ENCODE peak calls at places on chromosomes 7 and 10, in four cellular contexts. I is neural progenitor cell, O is HCT116, F is fibroblast of lung. X is an unnamed sample.

GRCh38 chr7:140940866-140941265 is 16.1 kb upstream of the BRAF start:
- DNase-seq in I (no peak), O (no peak), F (no peak), X (no peak)

GRCh38 chr10:54667136-54667535 is 133.9 kb downstream of the PCDH15 start:
- DNase-seq in I (no peak), O (no peak), F (no peak), X (no peak)

GRCh38 chr7:45155941-45156340 is 1.6 kb upstream of the RAMP3 start:
- DNase-seq in I (no peak), O (no peak), F (no peak), X (no peak)

GRCh38 chr7:105306160-105306784 is 82.4 kb downstream of the SRPK2 start:
- DNase-seq in I (no peak), O (no peak), F (no peak), X (peak)

GRCh38 chr7:27032843-27033242 is 63.0 kb downstream of the HOXA1 start:
- DNase-seq in I (peak), O (no peak), F (peak), X (no peak)

GRCh38 chr7:51589111-51589510 is 272.5 kb upstream of the COBL start:
- DNase-seq in I (no peak), O (no peak), F (no peak), X (no peak)

GRCh38 chr10:88411772-88412349 is 171.3 kb downstream of the RNLS start:
- DNase-seq in I (no peak), O (no peak), F (no peak), X (no peak)

GRCh38 chr7:148182264-148182663 is 408.3 kb upstream of the C7orf33 start:
- DNase-seq in I (no peak), O (no peak), F (no peak), X (no peak)

GRCh38 chr7:158963780-158964222 is 107.4 kb downstream of the DYNC2I1 start:
- DNase-seq in I (no peak), O (no peak), F (no peak), X (no peak)

GRCh38 chr10:48671914-48672595 is 12.6 kb upstream of the WDFY4 start:
- DNase-seq in I (no peak), O (no peak), F (no peak), X (no peak)

GRCh38 chr7:127717502-127718125 is 65.6 kb downstream of the SND1 start:
- DNase-seq in I (no peak), O (no peak), F (no peak), X (no peak)

GRCh38 chr10:12418000-12418399 is 68.7 kb downstream of the CAMK1D start:
- DNase-seq in I (no peak), O (no peak), F (peak), X (no peak)

GRCh38 chr7:80533287-80533686 is 21.4 kb upstream of the GNAT3 start:
- DNase-seq in I (peak), O (no peak), F (no peak), X (no peak)

GRCh38 chr7:293681-294439 is 3.9 kb downstream of the FOXL3 start:
- DNase-seq in I (no peak), O (no peak), F (no peak), X (no peak)
- H3K4me3 ChIP-seq in I (no peak), O (no peak), F (no peak), X (no peak)

GRCh38 chr7:130932088-130932487 is 198.1 kb upstream of the KLF14 start:
- DNase-seq in I (no peak), O (no peak), F (no peak), X (no peak)
- H3K4me2 ChIP-seq in I (no peak), O (no peak), F (no peak), X (no peak)

DNA sequence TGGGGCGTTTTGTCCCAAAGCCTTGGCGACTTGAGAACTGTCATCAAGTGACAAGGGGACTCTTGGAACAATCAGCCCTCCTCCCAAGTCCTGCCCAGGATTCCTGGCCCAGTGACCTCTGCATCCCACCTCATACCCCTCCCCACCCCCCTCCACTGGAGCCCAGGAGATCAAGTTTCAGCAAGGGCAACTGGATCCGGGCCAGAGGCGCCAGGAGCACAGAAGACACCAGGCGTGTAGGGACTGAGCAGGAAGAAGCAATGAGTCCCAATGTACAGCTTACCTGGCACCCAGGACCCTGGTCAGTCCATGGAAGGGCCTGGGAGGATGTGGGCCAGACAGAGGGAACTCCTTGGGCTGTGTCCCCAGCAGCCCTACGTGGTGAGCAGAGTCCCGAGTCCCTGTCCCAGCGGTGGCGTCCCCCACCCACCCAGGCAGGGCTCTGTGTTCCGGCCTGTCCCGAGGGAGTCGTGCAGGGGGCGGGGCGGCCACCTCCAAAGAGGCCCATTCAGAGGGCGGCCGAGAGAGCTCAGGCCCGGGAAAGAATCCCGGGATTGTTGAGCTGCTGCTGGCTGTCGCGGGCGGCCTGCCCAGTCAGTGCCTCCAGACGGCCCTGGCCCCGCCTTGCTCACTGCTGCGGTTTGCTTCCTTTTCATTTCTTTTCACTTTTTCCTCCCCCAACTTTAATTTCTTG is 254.1 kb downstream of the TNS3 start:
- DNase-seq in I (peak), O (no peak), F (peak), X (no peak)
- H3K4me3 ChIP-seq in I (peak), O (no peak), F (peak), X (no peak)

GRCh38 chr10:71006497-71006896 is 118.1 kb upstream of the PCBD1 start:
- DNase-seq in I (peak), O (no peak), F (no peak), X (no peak)
- H3K4me2 ChIP-seq in I (peak), O (no peak), F (no peak), X (no peak)

DNA sequence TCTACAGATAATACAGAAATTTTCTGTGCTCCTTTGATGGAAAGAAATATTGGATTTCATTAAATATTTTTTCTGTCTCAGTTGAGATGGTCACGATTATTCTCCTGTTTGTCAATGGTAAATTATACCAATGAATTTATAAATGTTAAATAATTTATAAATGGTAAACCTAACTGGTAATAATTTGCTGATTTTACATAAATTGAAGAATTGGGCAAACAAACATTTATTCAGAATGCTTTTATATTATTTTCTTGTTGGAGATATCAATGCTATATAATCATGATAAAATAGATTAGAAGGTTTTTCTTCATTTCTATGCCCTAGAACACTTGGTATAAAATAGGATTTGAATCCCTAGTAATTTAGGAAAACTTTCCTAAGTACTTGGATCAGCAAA is 597.6 kb upstream of the IGFBP3 start:
- DNase-seq in I (no peak), O (no peak), F (no peak), X (no peak)
- H3K4me3 ChIP-seq in I (no peak), O (no peak), F (no peak), X (no peak)

GRCh38 chr7:25565949-25566348 is 337.7 kb upstream of the NPVF start:
- DNase-seq in I (peak), O (peak), F (peak), X (peak)
- H3K4me2 ChIP-seq in I (no peak), O (no peak), F (peak), X (peak)

X was measured in DND-41.